ENCODE peak calls at places on chromosome 4, in five cellular contexts. V is IMR-90, Z is heart left ventricle, U is tibial nerve, D is A549. X is an unnamed sample.
A peak's percentile ranks its signal among the peaks of the same experiment; 100 is the strongest.

GRCh38 chr4:158020175-158020574 is 152.7 kb downstream of the GASK1B start:
- DNase-seq in V (peak; percentile 96), Z (no peak), U (peak; percentile 77), D (peak; percentile 53), X (peak; percentile 80)

GRCh38 chr4:14878681-14879080 is 123.6 kb upstream of the CPEB2 start:
- DNase-seq in V (no peak), Z (no peak), U (no peak), D (no peak), X (no peak)

GRCh38 chr4:165355900-165356300 is 22.9 kb upstream of the CPE start:
- DNase-seq in V (peak; percentile 20), Z (no peak), U (no peak), D (peak; percentile 29), X (no peak)

GRCh38 chr4:109999513-109999912 is 86.8 kb downstream of the EGF start:
- DNase-seq in V (no peak), Z (no peak), U (no peak), D (no peak), X (no peak)

GRCh38 chr4:165927815-165928214 is 54.8 kb downstream of the TLL1 start:
- DNase-seq in V (no peak), Z (no peak), U (no peak), D (no peak), X (no peak)

GRCh38 chr4:80365928-80366327 is 30.4 kb downstream of the CFAP299 start:
- DNase-seq in V (peak; percentile 76), Z (no peak), U (peak; percentile 43), D (peak; percentile 14), X (peak; percentile 76)

GRCh38 chr4:55547461-55547770 is 707 bp upstream of the CLOCK start:
- DNase-seq in V (no peak), Z (peak; percentile 70), U (no peak), D (no peak), X (peak; percentile 76)

GRCh38 chr4:1806596-1807257 is 13.6 kb downstream of the FGFR3 start:
- DNase-seq in V (no peak), Z (peak; percentile 43), U (no peak), D (no peak), X (no peak)

GRCh38 chr4:169136330-169136729 is 126.3 kb upstream of the CBR4 start:
- DNase-seq in V (no peak), Z (no peak), U (no peak), D (no peak), X (no peak)

GRCh38 chr4:145815626-145816025 is 123.0 kb downstream of the ZNF827 start:
- DNase-seq in V (peak; percentile 86), Z (no peak), U (no peak), D (no peak), X (no peak)

GRCh38 chr4:185343726-185344581 is 51.8 kb downstream of the LRP2BP start:
- DNase-seq in V (peak; percentile 27), Z (no peak), U (peak; percentile 33), D (no peak), X (peak; percentile 93)

GRCh38 chr4:41573458-41574129 is 35.6 kb downstream of the LIMCH1 start:
- DNase-seq in V (no peak), Z (no peak), U (no peak), D (no peak), X (no peak)

GRCh38 chr4:133150643-133151300 is 1.7 kb downstream of the PCDH10 start:
- DNase-seq in V (no peak), Z (no peak), U (no peak), D (peak; percentile 14), X (peak; percentile 61)

GRCh38 chr4:55409468-55410171 is 13.9 kb downstream of the TMEM165 start:
- DNase-seq in V (peak; percentile 13), Z (no peak), U (no peak), D (no peak), X (no peak)

GRCh38 chr4:170591076-170591475 is 501.3 kb upstream of the AADAT start:
- DNase-seq in V (peak; percentile 0), Z (no peak), U (no peak), D (no peak), X (no peak)

GRCh38 chr4:76765473-76766183 is 132.3 kb downstream of the SOWAHB start:
- DNase-seq in V (peak; percentile 34), Z (no peak), U (no peak), D (no peak), X (no peak)

GRCh38 chr4:169342159-169342865 is 71.6 kb upstream of the SH3RF1 start:
- DNase-seq in V (no peak), Z (no peak), U (no peak), D (no peak), X (no peak)

GRCh38 chr4:6449335-6449734 is 23.1 kb downstream of the PPP2R2C start:
- DNase-seq in V (no peak), Z (no peak), U (no peak), D (no peak), X (no peak)

GRCh38 chr4:24003926-24004325 is 114.1 kb upstream of the PPARGC1A start:
- DNase-seq in V (peak; percentile 17), Z (no peak), U (no peak), D (no peak), X (no peak)

GRCh38 chr4:107689912-107690587 is 30.0 kb downstream of the PAPSS1 start:
- DNase-seq in V (peak; percentile 94), Z (no peak), U (no peak), D (peak; percentile 48), X (no peak)

GRCh38 chr4:4338632-4339031 is 48.3 kb upstream of the NSG1 start:
- DNase-seq in V (no peak), Z (no peak), U (no peak), D (no peak), X (no peak)

GRCh38 chr4:160009656-160010493 is 907.0 kb downstream of the RAPGEF2 start:
- DNase-seq in V (no peak), Z (no peak), U (peak; percentile 20), D (no peak), X (no peak)

GRCh38 chr4:85084371-85085170 is 118.1 kb upstream of the WDFY3 start:
- DNase-seq in V (peak; percentile 75), Z (no peak), U (peak; percentile 90), D (peak; percentile 71), X (no peak)

GRCh38 chr4:3304831-3305609 is 12.2 kb downstream of the RGS12 start:
- DNase-seq in V (peak; percentile 52), Z (peak; percentile 61), U (peak; percentile 27), D (no peak), X (peak; percentile 78)

GRCh38 chr4:153115322-153116100 is 88.7 kb upstream of the TRIM2 start:
- DNase-seq in V (peak; percentile 77), Z (no peak), U (no peak), D (peak; percentile 69), X (no peak)

GRCh38 chr4:2728221-2728620 is 27.9 kb downstream of the TNIP2 start:
- DNase-seq in V (no peak), Z (no peak), U (no peak), D (no peak), X (peak; percentile 15)

GRCh38 chr4:151930372-151930771 is 169.6 kb upstream of the GATB start:
- DNase-seq in V (no peak), Z (no peak), U (no peak), D (no peak), X (no peak)

GRCh38 chr4:24836843-24837242 is 41.5 kb downstream of the SOD3 start:
- DNase-seq in V (no peak), Z (no peak), U (no peak), D (no peak), X (no peak)

GRCh38 chr4:152937535-152938236 is 1.6 kb downstream of the FHDC1 start:
- DNase-seq in V (peak; percentile 21), Z (peak; percentile 73), U (no peak), D (peak; percentile 14), X (no peak)

DNA sequence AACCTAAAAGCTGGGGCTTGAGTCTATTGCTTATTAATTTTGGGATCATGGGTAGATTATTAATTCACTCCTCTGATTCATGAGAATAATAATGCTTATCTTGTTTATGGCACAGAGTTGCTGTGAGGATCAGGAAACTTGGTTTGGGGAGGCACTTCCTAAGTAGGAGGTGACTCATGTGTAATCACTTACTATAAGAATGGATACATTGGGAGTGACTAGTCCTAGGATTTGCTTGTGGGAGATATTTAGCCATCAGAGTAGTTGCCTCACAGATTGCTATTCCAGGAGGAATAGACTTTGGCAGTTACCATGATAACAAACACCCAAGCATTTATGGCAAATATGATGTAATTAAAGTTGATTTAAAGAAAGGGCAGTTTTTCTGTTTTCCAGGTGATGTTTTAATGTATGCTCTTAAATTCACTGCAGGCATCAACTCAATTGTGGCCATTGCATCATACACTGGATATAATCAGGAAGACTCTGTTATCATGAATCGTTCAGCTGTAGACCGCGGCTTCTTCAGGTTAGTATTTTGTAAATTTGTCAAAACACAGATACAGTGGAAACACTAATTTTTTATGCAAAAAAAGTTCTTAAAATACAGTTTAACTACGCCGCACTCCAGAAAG is 41.9 kb downstream of the POLR2B start:
- DNase-seq in V (peak; percentile 94), Z (no peak), U (no peak), D (peak; percentile 17), X (no peak)
- H3K27ac ChIP-seq in V (no peak overlapping the region), Z (peak overlapping the region; percentile 60), U (no peak overlapping the region), D (no peak overlapping the region), X (no peak overlapping the region)

GRCh38 chr4:8015512-8015911 is 75.9 kb upstream of the AFAP1 start:
- DNase-seq in V (peak; percentile 10), Z (no peak), U (peak; percentile 14), D (peak; percentile 16), X (no peak)
- TF ChIP-seq CTCF in V (peak; percentile 42), Z (peak; percentile 32), U (no peak), D (peak; percentile 50), X (no peak)

DNA sequence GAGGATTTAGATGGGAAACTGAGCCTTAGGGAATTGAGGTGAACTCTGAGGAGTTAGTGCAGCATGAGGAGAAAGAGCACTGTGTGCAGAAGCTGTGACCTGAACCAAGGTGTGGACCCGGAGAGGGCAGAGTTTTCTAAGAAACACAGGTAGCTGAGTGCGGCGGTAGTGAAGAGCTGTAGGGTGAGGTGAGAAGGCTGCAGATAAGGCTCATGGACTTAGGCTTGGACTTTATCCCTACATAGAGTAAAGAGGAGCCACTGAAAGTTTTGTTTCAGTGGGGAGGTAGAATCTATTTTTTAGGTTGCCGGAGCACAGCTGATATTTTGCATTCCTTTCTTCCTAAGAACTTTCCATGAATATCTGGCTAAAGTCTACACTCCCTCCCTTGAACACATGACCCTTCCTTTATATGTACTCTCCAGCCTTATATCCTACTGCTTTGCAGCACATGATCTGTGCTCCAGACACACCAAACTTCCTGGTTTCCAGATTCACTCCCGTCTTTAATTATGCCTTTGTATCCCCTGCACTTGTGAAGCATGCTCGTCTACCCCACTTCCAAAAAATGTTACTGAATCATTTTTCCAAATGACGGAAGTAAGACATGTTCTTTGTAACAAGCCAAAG is 10.6 kb upstream of the PGRMC2 start:
- DNase-seq in V (no peak), Z (no peak), U (no peak), D (no peak), X (no peak)
- TF ChIP-seq POLR2A in V (no peak), Z (no peak), U (no peak), D (no peak), X (no peak)

DNA sequence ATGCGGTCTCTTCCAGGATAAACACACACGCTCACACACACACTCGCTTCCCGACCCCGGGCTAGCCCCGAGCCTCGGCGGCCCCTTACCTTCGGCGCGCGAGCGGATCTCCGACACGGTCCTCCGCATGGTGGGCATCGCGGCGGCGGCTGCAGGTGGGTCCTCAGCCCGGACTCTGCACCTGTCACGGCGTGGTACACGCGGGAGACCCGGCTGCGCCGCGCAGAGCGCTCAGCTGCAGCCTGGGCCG is 244 bp downstream of the ATP8A1 start:
- DNase-seq in V (no peak), Z (no peak), U (no peak), D (no peak), X (no peak)
- H3K27ac ChIP-seq in V (no peak overlapping the region), Z (peak overlapping the region; percentile 96), U (peak overlapping the region; percentile 82), D (peak overlapping the region; percentile 31), X (peak overlapping the region; percentile 86)

X was measured in sigmoid colon.